ENCODE peak calls at places on chromosomes 12 and 14, in five cellular contexts. O is NCI-H1417, C is SHP77, F is EL, X is NCI-H1092. N is an unnamed sample.

GRCh38 chr12:46465307-46465706 is 92.7 kb upstream of the SLC38A2 start:
- DNase-seq in O (no peak), X (no peak), C (no peak), F (no peak), N (no peak)

GRCh38 chr12:130353081-130353480 is 15.4 kb downstream of the PIWIL1 start:
- DNase-seq in F (no peak), C (no peak), X (no peak), O (no peak), N (no peak)

GRCh38 chr14:57671021-57671420 is 177.4 kb upstream of the CCDC198 start:
- DNase-seq in X (no peak), C (no peak), O (no peak), F (no peak), N (no peak)

GRCh38 chr12:98419795-98420402 is 95.5 kb upstream of the TMPO start:
- DNase-seq in X (no peak), F (no peak), C (no peak), O (no peak), N (no peak)

GRCh38 chr12:124259168-124260066 is 35.5 kb upstream of the RFLNA start:
- DNase-seq in C (no peak), O (no peak), F (peak; percentile 45), X (no peak), N (no peak)

GRCh38 chr12:104944252-104944651 is 13.8 kb downstream of the SLC41A2 start:
- DNase-seq in O (no peak), X (no peak), F (no peak), C (no peak), N (no peak)

GRCh38 chr14:56378474-56378873 is 201.1 kb upstream of the TMEM260 start:
- DNase-seq in O (no peak), F (peak; percentile 26), X (no peak), C (no peak), N (no peak)

GRCh38 chr14:57943541-57943940 is 77.6 kb upstream of the SLC35F4 start:
- DNase-seq in O (no peak), C (no peak), X (no peak), F (no peak), N (no peak)

GRCh38 chr12:84701966-84702365 is 210.6 kb downstream of the SLC6A15 start:
- DNase-seq in X (no peak), F (peak; percentile 17), C (no peak), O (no peak), N (no peak)

GRCh38 chr12:120242971-120243699 is 22.4 kb downstream of the PXN start:
- DNase-seq in F (no peak), X (no peak), O (no peak), C (no peak), N (no peak)

GRCh38 chr12:109779382-109779781 is 53.8 kb downstream of the TRPV4 start:
- DNase-seq in F (peak; percentile 12), O (peak; percentile 12), C (no peak), X (no peak), N (no peak)

GRCh38 chr12:54383041-54383609 is 1.4 kb downstream of the ZNF385A start:
- DNase-seq in F (peak; percentile 93), X (no peak), C (no peak), O (no peak), N (no peak)

GRCh38 chr12:96274331-96274730 is 80.2 kb downstream of the ELK3 start:
- DNase-seq in O (no peak), C (no peak), F (peak; percentile 76), X (no peak), N (no peak)

GRCh38 chr12:117151195-117152031 is 38.9 kb downstream of the FBXO21 start:
- DNase-seq in X (no peak), C (peak; percentile 46), O (no peak), F (peak; percentile 41), N (peak; percentile 18)

GRCh38 chr14:22915886-22916521 is 2.9 kb downstream of the RBM23 start:
- DNase-seq in F (no peak), C (no peak), X (no peak), O (no peak), N (no peak)

GRCh38 chr14:76926521-76927251 is 100.5 kb downstream of the LRRC74A start:
- DNase-seq in C (no peak), F (no peak), X (no peak), O (peak; percentile 42), N (no peak)